ENCODE peak calls at places on chromosomes 3 and 15, in eight cellular contexts. K is lung, A is pancreas, Y is OCI-LY7, B is neural crest cell, G is Peyer's patch, F is K562, P is fibroblast of pulmonary artery. U is an unnamed sample.

GRCh38 chr15:73924258-73924921 is 1.9 kb upstream of the LOXL1 start:
- DNase-seq in K (no peak), A (peak; percentile 49), Y (no peak), B (no peak), G (no peak), F (no peak), P (peak; percentile 84), U (no peak)

GRCh38 chr15:58552505-58553364 is 120.9 kb downstream of the LIPC start:
- DNase-seq in K (no peak), A (no peak), Y (no peak), B (no peak), G (no peak), F (no peak), P (peak; percentile 34), U (no peak)

GRCh38 chr3:81451611-81452010 is 309.8 kb downstream of the GBE1 start:
- DNase-seq in K (no peak), A (no peak), Y (no peak), B (no peak), G (no peak), F (no peak), P (peak; percentile 69), U (no peak)

GRCh38 chr3:149195221-149195620 is 26.4 kb downstream of the CP start:
- DNase-seq in K (no peak), A (no peak), Y (no peak), B (no peak), G (no peak), F (no peak), P (no peak), U (no peak)

GRCh38 chr3:157956850-157957249 is 149.4 kb downstream of the SHOX2 start:
- DNase-seq in K (no peak), A (no peak), Y (no peak), B (no peak), G (no peak), F (no peak), P (no peak), U (no peak)

GRCh38 chr3:149363053-149363452 is 14.4 kb downstream of the TM4SF1 start:
- DNase-seq in K (no peak), A (no peak), Y (no peak), B (no peak), G (no peak), F (no peak), P (no peak), U (no peak)

GRCh38 chr15:33309602-33310276 is 1.0 kb upstream of the RYR3 start:
- DNase-seq in K (no peak), A (no peak), Y (peak; percentile 27), B (no peak), G (no peak), F (no peak), P (peak; percentile 3), U (no peak)

GRCh38 chr3:175857666-175858270 is 998.6 kb downstream of the NAALADL2 start:
- DNase-seq in K (no peak), A (no peak), Y (no peak), B (no peak), G (no peak), F (no peak), P (no peak), U (no peak)

GRCh38 chr3:61381745-61382392 is 130.6 kb upstream of the FHIT start:
- DNase-seq in K (no peak), A (no peak), Y (peak; percentile 59), B (no peak), G (no peak), F (peak; percentile 17), P (peak; percentile 36), U (no peak)

GRCh38 chr3:26921054-26921453 is 298.5 kb downstream of the LRRC3B start:
- DNase-seq in K (no peak), A (no peak), Y (no peak), B (no peak), G (no peak), F (no peak), P (no peak), U (no peak)

GRCh38 chr15:29825205-29825604 is 2.9 kb upstream of the TJP1 start:
- DNase-seq in K (no peak), A (no peak), Y (peak; percentile 42), B (no peak), G (no peak), F (no peak), P (peak; percentile 25), U (no peak)

GRCh38 chr3:25396686-25397085 is 31.4 kb upstream of the RARB start:
- DNase-seq in K (no peak), A (no peak), Y (no peak), B (no peak), G (no peak), F (no peak), P (no peak), U (no peak)

GRCh38 chr3:38108649-38109579 is 28.0 kb downstream of the ACAA1 start:
- DNase-seq in K (no peak), A (peak; percentile 44), Y (no peak), B (no peak), G (no peak), F (no peak), P (no peak), U (no peak)

GRCh38 chr15:73956276-73957086 is 30.2 kb downstream of the LOXL1 start:
- DNase-seq in K (no peak), A (no peak), Y (no peak), B (no peak), G (no peak), F (no peak), P (peak; percentile 90), U (no peak)

GRCh38 chr3:131217296-131217741 is 164.3 kb upstream of the NUDT16 start:
- DNase-seq in K (no peak), A (no peak), Y (no peak), B (no peak), G (no peak), F (peak; percentile 7), P (peak; percentile 73), U (no peak)

GRCh38 chr15:93608643-93609148 is 519.7 kb upstream of the RGMA start:
- DNase-seq in K (no peak), A (no peak), Y (no peak), B (no peak), G (no peak), F (no peak), P (no peak), U (no peak)

GRCh38 chr3:100834332-100834731 is 125.0 kb downstream of the TFG start:
- DNase-seq in K (no peak), A (no peak), Y (no peak), B (no peak), G (no peak), F (no peak), P (no peak), U (no peak)

GRCh38 chr15:67254238-67255175 is at the start of the genes AAGAB and IQCH:
- DNase-seq in K (peak; percentile 99), A (peak; percentile 99), Y (peak; percentile 96), B (peak; percentile 99), G (peak; percentile 94), F (peak; percentile 97), P (peak; percentile 98), U (peak; percentile 97)

GRCh38 chr3:189685854-189686253 is 54.7 kb downstream of the TP63 start:
- DNase-seq in K (no peak), A (no peak), Y (no peak), B (no peak), G (no peak), F (no peak), P (peak; percentile 56), U (no peak)

GRCh38 chr3:112128843-112129727 is 4.0 kb downstream of the GCSAM start:
- DNase-seq in K (no peak), A (no peak), Y (peak; percentile 96), B (no peak), G (peak; percentile 65), F (no peak), P (peak; percentile 10), U (no peak)

GRCh38 chr15:64146041-64146440 is 5.5 kb upstream of the SNX22 start:
- DNase-seq in K (no peak), A (no peak), Y (no peak), B (no peak), G (no peak), F (no peak), P (no peak), U (no peak)

GRCh38 chr3:5205165-5205941 is 17.8 kb downstream of the EDEM1 start:
- DNase-seq in K (no peak), A (no peak), Y (no peak), B (no peak), G (no peak), F (no peak), P (no peak), U (no peak)

GRCh38 chr3:194328080-194328571 is 23.0 kb downstream of the CPN2 start:
- DNase-seq in K (no peak), A (no peak), Y (no peak), B (no peak), G (no peak), F (peak; percentile 47), P (peak; percentile 55), U (peak; percentile 60)

GRCh38 chr3:123586131-123586530 is 1.3 kb upstream of the HACD2 start:
- DNase-seq in K (peak; percentile 37), A (no peak), Y (peak; percentile 65), B (peak; percentile 23), G (peak; percentile 28), F (peak; percentile 9), P (peak; percentile 53), U (no peak)

GRCh38 chr15:97745481-97746071 is 214.9 kb upstream of the ARRDC4 start:
- DNase-seq in K (no peak), A (no peak), Y (peak; percentile 18), B (peak; percentile 29), G (no peak), F (peak; percentile 53), P (peak; percentile 21), U (no peak)
- TF ChIP-seq CTCF in K (no peak), A (peak; percentile 40), Y (peak; percentile 78), B (peak; percentile 81), G (peak; percentile 43), F (peak; percentile 48), P (peak; percentile 52), U (peak; percentile 63)

GRCh38 chr3:87145553-87145952 is 81.6 kb upstream of the CHMP2B start:
- DNase-seq in K (no peak), A (no peak), Y (peak; percentile 30), B (no peak), G (no peak), F (no peak), P (peak; percentile 44), U (no peak)
- TF ChIP-seq CTCF in K (no peak), A (no peak), Y (peak; percentile 68), B (peak; percentile 30), G (no peak), F (peak; percentile 17), P (peak; percentile 47), U (no peak)

DNA sequence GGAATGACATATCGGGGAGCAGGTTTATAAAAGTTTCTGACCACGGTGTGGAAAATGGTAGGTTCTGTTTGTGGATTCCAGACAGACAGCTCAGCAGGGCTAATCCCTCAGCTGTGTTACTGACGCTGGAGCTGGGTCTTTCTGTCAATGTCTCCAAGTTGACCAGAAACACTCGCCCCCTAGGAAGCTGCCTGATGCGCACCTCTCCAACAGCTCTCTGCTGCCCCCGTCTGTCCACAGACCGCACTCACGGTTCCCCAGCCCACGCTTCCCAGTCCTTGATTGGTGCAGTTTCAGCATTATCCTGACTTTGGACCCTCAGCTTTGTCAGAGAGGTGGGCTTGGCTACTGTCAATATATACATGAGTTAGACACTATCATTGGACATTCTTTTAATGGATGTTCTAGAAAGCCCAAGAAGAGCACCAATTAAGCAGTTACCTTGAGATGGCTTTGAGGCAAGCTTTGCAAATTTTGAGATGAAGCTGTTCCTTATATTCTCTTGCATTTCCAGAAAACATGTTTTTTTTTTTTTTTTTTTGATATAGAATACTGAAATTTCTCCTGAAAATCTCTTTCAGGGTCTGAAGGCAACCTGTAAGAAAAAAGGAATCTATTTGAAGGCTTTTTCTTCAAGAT is 98.9 kb upstream of the TBC1D5 start:
- DNase-seq in K (peak; percentile 70), A (peak; percentile 90), Y (peak; percentile 73), B (peak; percentile 96), G (peak; percentile 64), F (peak; percentile 83), P (peak; percentile 72), U (peak; percentile 66)
- TF ChIP-seq CTCF in K (peak; percentile 80), A (peak; percentile 66), Y (peak; percentile 98), B (peak; percentile 97), G (peak; percentile 93), F (peak; percentile 98), P (peak; percentile 99), U (peak; percentile 92)

GRCh38 chr3:65024148-65024547 is 336.3 kb upstream of the ADAMTS9 start:
- DNase-seq in K (no peak), A (no peak), Y (no peak), B (no peak), G (no peak), F (no peak), P (no peak), U (no peak)
- TF ChIP-seq CTCF in K (no peak), A (no peak), Y (no peak), B (peak; percentile 13), G (no peak), F (peak; percentile 30), P (no peak), U (no peak)